ENCODE peak calls at places on chromosomes 1 and 21, in five cellular contexts. N is GM12864, U is foreskin fibroblast, X is PC-9, D is AG04449. A is an unnamed sample.

GRCh38 chr1:5611431-5611830 is 380.8 kb downstream of the NPHP4 start:
- DNase-seq in N (no peak), U (no peak), X (no peak), D (no peak), A (no peak)

GRCh38 chr21:42112223-42112622 is 41.1 kb downstream of the UMODL1 start:
- DNase-seq in X (no peak), U (no peak), D (no peak), N (no peak), A (no peak)

GRCh38 chr1:231182317-231182716 is 20.5 kb downstream of the TRIM67 start:
- DNase-seq in X (no peak), U (no peak), D (no peak), N (no peak), A (no peak)

GRCh38 chr1:151134396-151134795 is 12.0 kb downstream of the SEMA6C start:
- DNase-seq in X (no peak), N (no peak), D (no peak), U (peak), A (no peak)

GRCh38 chr1:234967121-234967520 is 161.5 kb downstream of the TOMM20 start:
- DNase-seq in X (no peak), N (no peak), U (no peak), D (no peak), A (no peak)

GRCh38 chr1:231702804-231703203 is 76.2 kb downstream of the DISC1 start:
- DNase-seq in X (no peak), N (no peak), D (peak), U (peak), A (peak)

GRCh38 chr1:71521655-71522264 is 440.9 kb upstream of the ZRANB2 start:
- DNase-seq in X (peak), N (no peak), D (peak), U (peak), A (no peak)

GRCh38 chr1:43435146-43436145 is 18.3 kb downstream of the HYI start:
- DNase-seq in U (peak), D (no peak), N (no peak), X (no peak), A (no peak)

GRCh38 chr1:231401478-231401877 is 20.6 kb downstream of the EGLN1 start:
- DNase-seq in D (no peak), X (no peak), U (no peak), N (no peak), A (no peak)

GRCh38 chr1:247077768-247078314 is 770 bp downstream of the ZNF670 start:
- DNase-seq in D (no peak), X (no peak), N (no peak), U (no peak), A (peak)

GRCh38 chr21:39874759-39875158 is 7.5 kb downstream of the PCP4 start:
- DNase-seq in U (no peak), D (no peak), N (no peak), X (no peak), A (no peak)

GRCh38 chr1:53642215-53642555 is 96.8 kb downstream of the GLIS1 start:
- DNase-seq in D (no peak), N (no peak), U (no peak), X (no peak), A (no peak)

GRCh38 chr1:13990939-13991338 is 291.0 kb downstream of the PRDM2 start:
- DNase-seq in X (no peak), N (no peak), D (no peak), U (no peak), A (no peak)

GRCh38 chr1:228162286-228163003 is 3.2 kb upstream of the IBA57 start:
- DNase-seq in U (no peak), X (no peak), D (no peak), N (no peak), A (no peak)

GRCh38 chr1:228161866-228162265 is 3.7 kb upstream of the IBA57 start:
- DNase-seq in X (no peak), U (no peak), N (no peak), D (no peak), A (no peak)

GRCh38 chr1:228160201-228160761 is 5.3 kb upstream of the IBA57 start:
- DNase-seq in D (no peak), U (no peak), X (no peak), N (no peak), A (no peak)

GRCh38 chr1:228163004-228163753 is 2.4 kb upstream of the IBA57 start:
- DNase-seq in X (peak), U (peak), D (no peak), N (no peak), A (no peak)

GRCh38 chr1:228161381-228161780 is 4.2 kb upstream of the IBA57 start:
- DNase-seq in X (no peak), N (no peak), U (peak), D (no peak), A (no peak)
- H3K4me3 ChIP-seq in X (no peak), N (no peak), U (no peak), D (no peak), A (no peak)

DNA sequence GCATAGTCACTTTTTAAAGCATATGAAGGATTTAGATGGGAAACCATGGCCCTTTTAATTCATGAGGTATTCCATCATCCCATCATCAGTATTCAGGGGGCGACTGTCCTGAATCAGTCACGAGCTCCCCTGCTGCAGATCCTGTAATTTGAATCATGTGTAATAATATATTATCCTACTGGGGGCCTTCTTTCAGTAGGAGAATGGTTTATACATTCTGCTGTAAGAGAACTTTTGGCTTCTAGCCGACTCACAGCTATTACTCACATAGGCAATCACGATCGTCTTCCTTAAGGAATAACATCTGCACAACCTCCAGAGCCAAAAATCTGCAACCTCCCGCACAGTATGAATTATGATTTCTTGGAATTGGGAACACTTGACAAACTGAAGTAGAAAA is 342.9 kb downstream of the USP25 start:
- DNase-seq in U (peak), X (no peak), N (no peak), D (peak), A (no peak)
- H3K4me3 ChIP-seq in U (peak), X (no peak), N (no peak), D (peak), A (no peak)

GRCh38 chr1:168137515-168137821 is 738 bp upstream of the GPR161 start:
- DNase-seq in N (no peak), D (no peak), U (no peak), X (no peak), A (no peak)
- H3K4me3 ChIP-seq in N (no peak), D (peak), U (peak), X (peak), A (peak)

GRCh38 chr1:116504308-116505156 is 66.3 kb downstream of the CD58 start:
- DNase-seq in D (no peak), U (peak), X (peak), N (peak), A (no peak)
- H3K4me3 ChIP-seq in D (no peak), U (no peak), X (no peak), N (no peak), A (no peak)

A was measured in epithelial cell of proximal tubule.